ENCODE peak calls at places on chromosome 10, in ten cellular contexts. T is endodermal cell; N is A549; I is stimulated activated naive B cell treated with anti-CD40 and anti-IgM and Interleukin-4, amounts not matched to agents 10 μg/mL and 1 μg/mL and 100 μg/mL, for 72 hours; P is HFFc6; M is aorta; B is ELR; U is Calu3; Z is T-cell; D is amniotic stem cell. X is an unnamed sample.
A peak's percentile ranks its signal among the peaks of the same experiment; 100 is the strongest.

GRCh38 chr10:43407148-43407575 is 1.8 kb downstream of the HNRNPF start:
- DNase-seq in T (peak; percentile 66), N (no peak), I (peak; percentile 52), P (peak; percentile 38), M (peak; percentile 89), B (peak; percentile 64), U (peak; percentile 55), Z (peak; percentile 32), D (no peak), X (no peak)

GRCh38 chr10:28800144-28800543 is 122.8 kb downstream of the BAMBI start:
- DNase-seq in T (no peak), N (no peak), I (no peak), P (no peak), M (no peak), B (no peak), U (no peak), Z (no peak), D (no peak), X (no peak)

GRCh38 chr10:133258066-133258817 is 18.4 kb downstream of the ADAM8 start:
- DNase-seq in T (peak; percentile 64), N (no peak), I (peak; percentile 31), P (no peak), M (no peak), B (peak; percentile 19), U (peak; percentile 54), Z (no peak), D (no peak), X (peak; percentile 47)

GRCh38 chr10:25498645-25499044 is 323.8 kb downstream of the GPR158 start:
- DNase-seq in T (no peak), N (no peak), I (no peak), P (no peak), M (no peak), B (no peak), U (no peak), Z (no peak), D (no peak), X (peak; percentile 34)

GRCh38 chr10:33290286-33291052 is 44.0 kb downstream of the NRP1 start:
- DNase-seq in T (no peak), N (peak; percentile 32), I (no peak), P (no peak), M (no peak), B (peak; percentile 13), U (peak; percentile 17), Z (no peak), D (no peak), X (no peak)

GRCh38 chr10:7192831-7193348 is 217.9 kb downstream of the SFMBT2 start:
- DNase-seq in T (no peak), N (no peak), I (peak; percentile 90), P (no peak), M (no peak), B (no peak), U (no peak), Z (peak; percentile 65), D (no peak), X (no peak)

GRCh38 chr10:60849217-60849616 is 70.9 kb downstream of the CDK1 start:
- DNase-seq in T (no peak), N (no peak), I (no peak), P (no peak), M (no peak), B (no peak), U (no peak), Z (no peak), D (no peak), X (no peak)

GRCh38 chr10:91287276-91287675 is 66.8 kb downstream of the PCGF5 start:
- DNase-seq in T (no peak), N (no peak), I (no peak), P (no peak), M (no peak), B (peak; percentile 22), U (peak; percentile 6), Z (no peak), D (no peak), X (peak; percentile 18)

GRCh38 chr10:71966046-71967004 is 2.1 kb downstream of the CHST3 start:
- DNase-seq in T (no peak), N (no peak), I (no peak), P (peak; percentile 72), M (no peak), B (peak; percentile 71), U (peak; percentile 19), Z (no peak), D (no peak), X (peak; percentile 76)

GRCh38 chr10:16809074-16809718 is 8.0 kb downstream of the RSU1 start:
- DNase-seq in T (peak; percentile 87), N (no peak), I (no peak), P (peak; percentile 19), M (no peak), B (peak; percentile 49), U (peak; percentile 55), Z (peak; percentile 23), D (no peak), X (peak; percentile 30)

GRCh38 chr10:33306756-33307519 is 27.5 kb downstream of the NRP1 start:
- DNase-seq in T (no peak), N (no peak), I (no peak), P (peak; percentile 42), M (no peak), B (peak; percentile 36), U (no peak), Z (no peak), D (no peak), X (peak; percentile 66)

GRCh38 chr10:70765794-70766594 is 19.2 kb downstream of the TBATA start:
- DNase-seq in T (no peak), N (no peak), I (no peak), P (no peak), M (peak; percentile 45), B (no peak), U (no peak), Z (no peak), D (no peak), X (no peak)

GRCh38 chr10:33381897-33382578 is 47.6 kb upstream of the NRP1 start:
- DNase-seq in T (no peak), N (no peak), I (no peak), P (peak; percentile 89), M (no peak), B (peak; percentile 52), U (no peak), Z (no peak), D (peak; percentile 63), X (no peak)

GRCh38 chr10:69709366-69709941 is 79.4 kb downstream of the FAM241B start:
- DNase-seq in T (no peak), N (no peak), I (no peak), P (no peak), M (no peak), B (no peak), U (no peak), Z (no peak), D (no peak), X (no peak)

GRCh38 chr10:14801693-14802092 is 27.0 kb upstream of the FAM107B start:
- DNase-seq in T (peak; percentile 48), N (no peak), I (no peak), P (no peak), M (no peak), B (no peak), U (no peak), Z (no peak), D (no peak), X (no peak)

GRCh38 chr10:74917481-74918077 is 91.2 kb downstream of the KAT6B start:
- DNase-seq in T (no peak), N (peak; percentile 44), I (no peak), P (peak; percentile 68), M (no peak), B (peak; percentile 89), U (peak; percentile 9), Z (no peak), D (no peak), X (peak; percentile 96)

GRCh38 chr10:23203369-23204325 is 11.5 kb downstream of the PTF1A start:
- DNase-seq in T (peak; percentile 74), N (no peak), I (no peak), P (no peak), M (no peak), B (no peak), U (no peak), Z (no peak), D (no peak), X (no peak)

GRCh38 chr10:80924063-80924952 is 386.6 kb downstream of the SH2D4B start:
- DNase-seq in T (peak; percentile 86), N (peak; percentile 7), I (no peak), P (peak; percentile 13), M (no peak), B (peak; percentile 38), U (peak; percentile 71), Z (no peak), D (peak; percentile 4), X (peak; percentile 34)

GRCh38 chr10:99548041-99548530 is 15.3 kb downstream of the NKX2-3 start:
- DNase-seq in T (peak; percentile 82), N (peak; percentile 75), I (no peak), P (peak; percentile 34), M (no peak), B (peak; percentile 71), U (no peak), Z (no peak), D (no peak), X (peak; percentile 27)

GRCh38 chr10:103663802-103664201 is 170.3 kb downstream of the NEURL1 start:
- DNase-seq in T (no peak), N (no peak), I (no peak), P (no peak), M (peak; percentile 88), B (no peak), U (no peak), Z (no peak), D (no peak), X (no peak)

GRCh38 chr10:5584895-5585516 is 60.2 kb downstream of the CALML3 start:
- DNase-seq in T (no peak), N (peak; percentile 67), I (no peak), P (peak; percentile 98), M (peak; percentile 71), B (peak; percentile 100), U (peak; percentile 60), Z (no peak), D (peak; percentile 78), X (peak; percentile 100)